ENCODE peak calls at places on chromosomes 5 and 9, in five cellular contexts. M, D, T, Q and G are unnamed samples.
A peak's percentile ranks its signal among the peaks of the same experiment; 100 is the strongest.

GRCh38 chr5:124729687-124730359 is 16.6 kb downstream of the ZNF608 start:
- DNase-seq in M (no peak), D (no peak), T (no peak), Q (no peak), G (no peak)

GRCh38 chr5:73619606-73620334 is 6.2 kb upstream of the ARHGEF28 start:
- DNase-seq in M (no peak), D (no peak), T (no peak), Q (no peak), G (no peak)

GRCh38 chr9:88280816-88281382 is 107.3 kb upstream of the SPIN1 start:
- DNase-seq in M (no peak), D (no peak), T (no peak), Q (peak; percentile 8), G (no peak)

GRCh38 chr9:87581949-87582637 is 84.4 kb downstream of the DAPK1 start:
- DNase-seq in M (no peak), D (no peak), T (no peak), Q (no peak), G (no peak)

GRCh38 chr9:35114921-35115341 is 731 bp downstream of the ATOSB start:
- DNase-seq in M (peak; percentile 61), D (peak; percentile 69), T (no peak), Q (peak; percentile 54), G (no peak)

GRCh38 chr5:139459451-139459934 is 3.0 kb downstream of the ECSCR start:
- DNase-seq in M (no peak), D (no peak), T (peak; percentile 52), Q (no peak), G (no peak)

GRCh38 chr5:143311428-143311827 is 92.1 kb downstream of the NR3C1 start:
- DNase-seq in M (no peak), D (no peak), T (no peak), Q (no peak), G (no peak)

GRCh38 chr9:4640027-4640426 is 22.1 kb upstream of the PLPP6 start:
- DNase-seq in M (no peak), D (no peak), T (peak; percentile 15), Q (peak; percentile 28), G (no peak)

GRCh38 chr5:22693125-22693524 is 160.0 kb downstream of the CDH12 start:
- DNase-seq in M (no peak), D (no peak), T (no peak), Q (no peak), G (no peak)

GRCh38 chr5:143551765-143552164 is 148.3 kb upstream of the NR3C1 start:
- DNase-seq in M (no peak), D (no peak), T (no peak), Q (no peak), G (no peak)

GRCh38 chr9:98962861-98963260 is 19.2 kb downstream of the COL15A1 start:
- DNase-seq in M (no peak), D (no peak), T (no peak), Q (no peak), G (no peak)

GRCh38 chr5:37086466-37087178 is 162.6 kb downstream of the CPLANE1 start:
- DNase-seq in M (no peak), D (no peak), T (peak; percentile 56), Q (no peak), G (no peak)

GRCh38 chr9:96859461-96860198 is 5.3 kb upstream of the ZNF782 start:
- DNase-seq in M (no peak), D (no peak), T (no peak), Q (no peak), G (no peak)

GRCh38 chr5:66367814-66368541 is 223.9 kb downstream of the SREK1 start:
- DNase-seq in M (no peak), D (no peak), T (no peak), Q (no peak), G (no peak)

GRCh38 chr5:74641778-74642542 is 1.4 kb upstream of the ENC1 start:
- DNase-seq in M (peak; percentile 21), D (peak; percentile 46), T (peak; percentile 62), Q (peak; percentile 75), G (no peak)

GRCh38 chr9:96777539-96777864 is 385 bp downstream of the ZNF510 start:
- DNase-seq in M (no peak), D (no peak), T (no peak), Q (no peak), G (no peak)

GRCh38 chr5:10746711-10747110 is 14.3 kb downstream of the DAP start:
- DNase-seq in M (no peak), D (peak; percentile 40), T (no peak), Q (no peak), G (no peak)
- TF ChIP-seq POLR2A in M (no peak), D (no peak), T (no peak), Q (no peak), G (no peak)

GRCh38 chr5:84384604-84385575 is at the start of gene EDIL3:
- DNase-seq in M (peak; percentile 37), D (no peak), T (no peak), Q (peak; percentile 47), G (peak; percentile 17)
- TF ChIP-seq POLR2A in M (no peak), D (peak; percentile 31), T (no peak), Q (no peak), G (no peak)

DNA sequence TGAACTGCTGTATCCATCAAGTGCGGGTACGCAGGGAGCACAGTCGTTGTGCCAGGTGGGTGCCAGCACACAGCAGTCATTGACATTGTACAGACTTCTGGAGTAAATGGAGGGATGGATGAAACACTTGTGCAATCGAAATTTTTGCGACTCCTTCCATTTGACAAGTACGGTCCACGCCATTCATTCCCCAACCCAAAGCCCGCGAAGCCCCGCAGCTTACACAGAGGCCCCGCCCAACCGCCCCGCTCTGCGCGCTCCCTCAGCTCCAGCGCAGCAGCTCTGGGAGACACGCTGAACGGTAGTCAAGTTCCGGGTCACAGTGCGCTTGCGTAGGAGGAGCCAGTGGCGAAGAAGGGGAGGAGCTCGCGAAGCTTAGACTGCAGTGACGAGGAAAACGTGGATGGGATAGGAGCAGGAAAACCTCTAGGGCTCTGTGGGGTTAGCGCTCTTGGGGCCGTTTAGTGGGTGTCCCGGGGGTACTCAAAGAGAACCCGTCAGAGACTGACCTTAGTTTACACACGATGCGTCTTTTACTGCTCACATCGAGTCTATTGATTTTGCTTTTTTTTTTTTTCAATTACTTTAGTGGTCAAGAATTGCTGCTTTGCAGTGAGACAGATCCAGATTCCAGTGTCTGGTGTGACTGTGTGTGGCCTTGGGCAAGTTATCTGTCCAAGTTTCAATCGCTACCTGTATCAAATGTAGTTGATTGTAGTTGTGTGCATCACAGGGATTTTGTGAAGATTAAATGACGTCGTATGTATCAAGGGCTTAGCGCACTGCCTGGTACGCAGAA is 15.3 kb upstream of the MSANTD3 start:
- DNase-seq in M (peak; percentile 90), D (peak; percentile 91), T (peak; percentile 89), Q (peak; percentile 96), G (peak; percentile 92)
- TF ChIP-seq POLR2A in M (no peak), D (no peak), T (peak; percentile 56), Q (no peak), G (peak; percentile 73)

GRCh38 chr9:26955222-26955903 is 849 bp upstream of the IFT74 start:
- DNase-seq in M (no peak), D (peak; percentile 54), T (no peak), Q (no peak), G (no peak)
- TF ChIP-seq POLR2A in M (no peak), D (peak; percentile 10), T (no peak), Q (no peak), G (no peak)

GRCh38 chr9:114336157-114336556 is 6.5 kb downstream of the ORM2 start:
- DNase-seq in M (no peak), D (no peak), T (no peak), Q (no peak), G (no peak)
- TF ChIP-seq POLR2A in M (no peak), D (no peak), T (no peak), Q (no peak), G (no peak)

DNA sequence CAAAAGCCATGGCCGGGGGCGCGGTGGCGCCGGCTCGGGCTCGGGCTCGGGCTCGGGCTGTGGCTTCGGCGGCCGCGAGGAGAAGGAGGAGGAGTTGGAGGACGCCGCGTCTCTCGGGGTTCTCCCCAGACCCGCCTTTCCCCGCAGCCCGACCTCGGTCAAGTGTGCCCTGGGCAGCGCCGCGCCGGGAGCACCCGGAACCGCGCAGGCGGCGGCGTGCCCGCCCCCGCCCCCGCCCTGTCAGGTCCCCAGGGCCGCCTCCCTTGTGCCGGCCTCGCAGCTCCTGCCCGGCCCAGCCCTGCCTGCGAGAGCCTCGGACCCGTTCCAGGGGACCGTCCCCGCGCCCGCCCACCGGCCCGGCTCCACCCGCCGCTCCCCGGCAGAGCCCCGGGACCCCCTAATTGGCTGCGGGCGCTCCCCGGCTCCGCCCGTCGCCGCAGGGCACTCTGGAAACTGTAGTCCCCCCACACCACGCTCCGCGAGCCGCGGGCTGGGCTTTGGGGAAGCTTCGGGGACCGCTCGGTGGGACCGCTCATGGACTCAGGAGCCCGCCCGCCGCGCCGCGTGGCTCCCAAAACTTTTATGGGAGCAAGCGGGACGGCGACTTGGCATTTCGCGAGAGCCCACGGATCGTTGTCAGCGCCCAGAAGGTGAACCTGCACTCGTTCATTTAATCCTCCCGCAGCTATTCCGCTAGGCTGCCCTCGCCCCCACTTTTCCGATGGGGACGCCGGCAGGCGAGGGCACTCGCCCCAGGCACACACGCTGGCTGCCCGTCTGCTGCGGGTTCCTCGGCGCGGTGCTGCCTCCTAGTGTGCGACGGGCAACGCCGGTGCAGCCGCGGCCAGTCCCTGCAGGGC is at the start of gene STK10:
- DNase-seq in M (peak; percentile 83), D (peak; percentile 95), T (peak; percentile 80), Q (peak; percentile 91), G (peak; percentile 94)
- TF ChIP-seq POLR2A in M (no peak), D (peak; percentile 74), T (no peak), Q (no peak), G (peak; percentile 80)